ENCODE peak calls at places on chromosomes 7 and 10, in six cellular contexts. U, V, R, H, K and D are unnamed samples.

GRCh38 chr7:33072471-33072870 is 9.9 kb upstream of the NT5C3A start:
- DNase-seq in U (no peak), V (no peak), R (no peak), H (no peak), K (peak; percentile 78), D (peak; percentile 77)

GRCh38 chr10:111126981-111127848 is 50.4 kb downstream of the ADRA2A start:
- DNase-seq in U (no peak), V (no peak), R (no peak), H (no peak), K (no peak), D (no peak)

GRCh38 chr7:43906327-43907010 is at the start of gene URGCP:
- DNase-seq in U (peak; percentile 52), V (peak; percentile 20), R (peak; percentile 68), H (peak; percentile 59), K (peak; percentile 20), D (no peak)

GRCh38 chr7:94190599-94191061 is 186.5 kb upstream of the BET1 start:
- DNase-seq in U (no peak), V (peak; percentile 33), R (no peak), H (no peak), K (peak; percentile 98), D (peak; percentile 98)

GRCh38 chr7:40482794-40483374 is 348.1 kb downstream of the SUGCT start:
- DNase-seq in U (no peak), V (no peak), R (no peak), H (no peak), K (no peak), D (no peak)

GRCh38 chr7:81929386-81929785 is 159.5 kb upstream of the HGF start:
- DNase-seq in U (no peak), V (no peak), R (no peak), H (no peak), K (peak; percentile 73), D (peak; percentile 36)

GRCh38 chr7:123770378-123770777 is 21.6 kb upstream of the WASL start:
- DNase-seq in U (no peak), V (peak; percentile 84), R (peak; percentile 38), H (no peak), K (no peak), D (peak; percentile 89)

GRCh38 chr10:30637881-30638467 is 8.4 kb upstream of the LYZL2 start:
- DNase-seq in U (no peak), V (peak; percentile 81), R (no peak), H (no peak), K (peak; percentile 96), D (peak; percentile 94)

GRCh38 chr10:21406595-21407218 is 118.8 kb downstream of the SKIDA1 start:
- DNase-seq in U (no peak), V (no peak), R (no peak), H (no peak), K (peak; percentile 62), D (peak; percentile 50)

GRCh38 chr7:111860248-111860647 is 298.0 kb upstream of the IMMP2L start:
- DNase-seq in U (no peak), V (no peak), R (no peak), H (no peak), K (no peak), D (no peak)

GRCh38 chr10:112446055-112446854 is 459 bp downstream of the ZDHHC6 start:
- DNase-seq in U (no peak), V (no peak), R (no peak), H (no peak), K (peak; percentile 23), D (peak; percentile 47)

GRCh38 chr7:34191766-34192550 is 286.6 kb downstream of the BMPER start:
- DNase-seq in U (no peak), V (no peak), R (no peak), H (no peak), K (no peak), D (peak; percentile 19)

GRCh38 chr10:76278811-76279460 is 847.5 kb downstream of the LRMDA start:
- DNase-seq in U (no peak), V (no peak), R (no peak), H (no peak), K (no peak), D (peak; percentile 29)

GRCh38 chr7:71221549-71221948 is 89.6 kb downstream of the GALNT17 start:
- DNase-seq in U (no peak), V (no peak), R (no peak), H (no peak), K (no peak), D (no peak)

GRCh38 chr7:147915781-147916180 is 674.8 kb upstream of the C7orf33 start:
- DNase-seq in U (no peak), V (no peak), R (no peak), H (no peak), K (no peak), D (no peak)

GRCh38 chr7:97845622-97846203 is 26.5 kb downstream of the ASNS start:
- DNase-seq in U (no peak), V (peak; percentile 24), R (no peak), H (no peak), K (peak; percentile 15), D (peak; percentile 34)

GRCh38 chr7:94391716-94392390 is 2.8 kb upstream of the COL1A2 start:
- DNase-seq in U (no peak), V (no peak), R (peak; percentile 11), H (peak; percentile 43), K (peak; percentile 88), D (peak; percentile 72)

GRCh38 chr7:140752533-140752932 is 56.0 kb downstream of the NDUFB2 start:
- DNase-seq in U (no peak), V (no peak), R (no peak), H (no peak), K (no peak), D (no peak)

GRCh38 chr7:31814187-31814586 is 127.2 kb downstream of the PPP1R17 start:
- DNase-seq in U (no peak), V (peak; percentile 53), R (no peak), H (no peak), K (no peak), D (peak; percentile 24)

GRCh38 chr7:146606628-146607027 is 490.0 kb downstream of the CNTNAP2 start:
- DNase-seq in U (no peak), V (no peak), R (no peak), H (no peak), K (no peak), D (no peak)

GRCh38 chr10:17742918-17743317 is 9.1 kb upstream of the TMEM236 start:
- DNase-seq in U (peak; percentile 55), V (peak; percentile 65), R (peak; percentile 38), H (peak; percentile 45), K (peak; percentile 60), D (peak; percentile 70)

GRCh38 chr10:69682955-69683474 is 53.0 kb downstream of the FAM241B start:
- DNase-seq in U (no peak), V (no peak), R (no peak), H (no peak), K (no peak), D (no peak)

GRCh38 chr10:133272301-133272963 is 4.2 kb downstream of the ADAM8 start:
- DNase-seq in U (no peak), V (no peak), R (no peak), H (no peak), K (no peak), D (no peak)

GRCh38 chr10:122163182-122164027 is 107.7 kb upstream of the BTBD16 start:
- DNase-seq in U (no peak), V (no peak), R (no peak), H (no peak), K (peak; percentile 52), D (peak; percentile 31)
- H3K4me3 ChIP-seq in U (no peak overlapping the region), V (no peak overlapping the region), R (no peak overlapping the region), H (peak overlapping the region; percentile 60), K (peak overlapping the region; percentile 47), D (peak overlapping the region; percentile 46)

GRCh38 chr7:105268056-105268455 is 120.7 kb downstream of the SRPK2 start:
- DNase-seq in U (no peak), V (peak; percentile 32), R (no peak), H (no peak), K (peak; percentile 87), D (peak; percentile 85)

GRCh38 chr7:105269397-105269796 is 119.3 kb downstream of the SRPK2 start:
- DNase-seq in U (no peak), V (no peak), R (no peak), H (no peak), K (no peak), D (no peak)

GRCh38 chr7:105267244-105267643 is 121.5 kb downstream of the SRPK2 start:
- DNase-seq in U (no peak), V (no peak), R (no peak), H (no peak), K (peak; percentile 46), D (no peak)

GRCh38 chr7:105270117-105270516 is 118.6 kb downstream of the SRPK2 start:
- DNase-seq in U (no peak), V (no peak), R (no peak), H (no peak), K (no peak), D (no peak)

GRCh38 chr7:105268511-105269392 is 120.0 kb downstream of the SRPK2 start:
- DNase-seq in U (no peak), V (peak; percentile 40), R (peak; percentile 30), H (no peak), K (peak; percentile 71), D (peak; percentile 72)
- H3K4me3 ChIP-seq in U (peak overlapping the region; percentile 44), V (peak overlapping the region; percentile 37), R (peak overlapping the region; percentile 61), H (peak overlapping the region; percentile 64), K (peak overlapping the region; percentile 36), D (peak overlapping the region; percentile 38)

DNA sequence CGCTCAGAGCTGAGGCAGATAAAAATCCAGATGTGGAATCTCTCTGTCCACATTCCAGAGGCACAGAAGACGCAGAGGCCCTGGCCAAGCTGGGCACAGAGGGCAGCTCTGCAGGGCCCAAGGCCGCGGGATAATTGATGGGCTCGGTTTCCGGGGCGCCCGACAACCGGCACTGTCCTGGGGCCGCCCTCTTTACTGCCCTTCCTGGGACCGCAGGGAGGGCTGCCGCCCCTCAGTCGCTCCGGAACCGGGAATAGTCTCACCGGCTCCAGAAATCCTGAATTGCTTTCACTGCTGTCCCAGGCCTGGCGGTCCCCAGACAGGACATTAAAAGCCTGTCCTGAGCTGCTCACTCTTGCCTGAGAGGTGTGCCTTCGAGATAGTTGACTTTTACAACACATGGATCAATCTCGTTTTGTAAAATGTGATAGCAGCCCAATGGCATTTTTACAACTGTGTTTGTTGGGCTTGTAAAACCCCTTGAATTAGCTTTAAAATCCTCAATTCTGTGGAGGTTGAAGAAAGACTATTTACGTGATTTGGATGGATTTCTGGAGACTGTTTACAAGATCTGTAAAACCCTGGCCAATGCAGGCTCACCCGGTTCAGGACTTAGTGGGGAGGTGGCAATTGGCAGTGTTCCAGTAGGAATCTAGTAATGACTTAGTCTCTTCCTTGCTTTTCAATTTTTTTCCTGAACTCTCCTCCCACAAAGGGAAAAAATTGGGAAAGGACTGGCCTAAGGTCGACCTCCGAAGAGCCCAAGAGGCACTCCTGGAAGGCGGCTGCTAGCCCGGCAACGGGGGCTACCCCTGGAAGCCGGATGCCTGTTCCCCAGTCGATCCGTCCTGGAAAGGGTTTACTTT is 1.4 kb upstream of the HOXA6 start:
- DNase-seq in U (no peak), V (no peak), R (no peak), H (no peak), K (no peak), D (peak; percentile 80)
- H3K4me3 ChIP-seq in U (no peak overlapping the region), V (peak overlapping the region; percentile 49), R (no peak overlapping the region), H (peak overlapping the region; percentile 54), K (peak overlapping the region; percentile 38), D (peak overlapping the region; percentile 72)

DNA sequence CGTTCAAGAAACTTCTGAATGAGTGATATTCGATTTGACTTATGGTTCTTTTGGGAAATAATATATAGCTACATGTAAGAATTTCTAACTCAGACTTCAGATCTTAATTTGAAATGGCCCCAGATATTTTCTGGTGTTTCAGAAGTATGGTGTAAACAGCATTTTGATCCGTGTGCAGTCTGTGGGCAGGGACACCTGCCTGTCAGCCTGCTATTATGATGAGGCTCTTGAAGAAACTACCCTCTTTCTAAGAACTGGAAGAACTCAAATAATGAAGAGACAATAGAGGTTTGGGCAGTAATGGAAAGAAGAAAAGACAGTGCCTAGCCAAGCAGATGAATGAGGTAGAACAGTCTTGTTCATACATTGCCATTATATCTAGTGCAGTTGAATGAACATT is 256.6 kb downstream of the ARHGAP21 start:
- DNase-seq in U (no peak), V (no peak), R (no peak), H (no peak), K (no peak), D (no peak)
- H3K4me3 ChIP-seq in U (no peak overlapping the region), V (peak overlapping the region; percentile 46), R (no peak overlapping the region), H (no peak overlapping the region), K (peak overlapping the region; percentile 43), D (peak overlapping the region; percentile 65)